ENCODE peak calls at places on chromosomes 7 and 10, in five cellular contexts. U, D, V, I and B are unnamed samples.
A peak's percentile ranks its signal among the peaks of the same experiment; 100 is the strongest.

GRCh38 chr7:121941836-121942235 is 68.9 kb downstream of the PTPRZ1 start:
- DNase-seq in U (no peak), D (no peak), V (no peak), I (no peak), B (no peak)

GRCh38 chr10:44334091-44334490 is 50.8 kb downstream of the CXCL12 start:
- DNase-seq in U (no peak), D (no peak), V (no peak), I (no peak), B (no peak)

GRCh38 chr10:102649770-102650654 is 5.7 kb downstream of the TRIM8 start:
- DNase-seq in U (no peak), D (no peak), V (no peak), I (no peak), B (no peak)

GRCh38 chr7:5296627-5297226 is 14.0 kb downstream of the SLC29A4 start:
- DNase-seq in U (no peak), D (peak; percentile 10), V (no peak), I (peak; percentile 66), B (no peak)

GRCh38 chr7:154868901-154869300 is 134.0 kb downstream of the PAXIP1 start:
- DNase-seq in U (no peak), D (no peak), V (no peak), I (no peak), B (no peak)

GRCh38 chr10:68666280-68666760 is 54.7 kb upstream of the CCAR1 start:
- DNase-seq in U (no peak), D (no peak), V (no peak), I (no peak), B (no peak)

GRCh38 chr7:87001214-87001613 is 58.2 kb downstream of the ELAPOR2 start:
- DNase-seq in U (no peak), D (no peak), V (no peak), I (no peak), B (no peak)

GRCh38 chr7:3091631-3092030 is 48.0 kb upstream of the CARD11 start:
- DNase-seq in U (no peak), D (no peak), V (no peak), I (no peak), B (no peak)

GRCh38 chr7:31874631-31875374 is 187.8 kb downstream of the PPP1R17 start:
- DNase-seq in U (no peak), D (no peak), V (no peak), I (no peak), B (no peak)

GRCh38 chr10:94412439-94412838 is 10.1 kb downstream of the TBC1D12 start:
- DNase-seq in U (no peak), D (no peak), V (no peak), I (no peak), B (no peak)

GRCh38 chr10:77532068-77532467 is 105.5 kb downstream of the KCNMA1 start:
- DNase-seq in U (no peak), D (no peak), V (no peak), I (no peak), B (no peak)

GRCh38 chr7:27723086-27723485 is 16.9 kb upstream of the TAX1BP1 start:
- DNase-seq in U (no peak), D (no peak), V (no peak), I (no peak), B (no peak)

GRCh38 chr7:66883716-66884115 is 37.3 kb upstream of the TMEM248 start:
- DNase-seq in U (peak; percentile 7), D (no peak), V (no peak), I (no peak), B (no peak)

GRCh38 chr10:62015994-62016393 is 114.5 kb downstream of the ARID5B start:
- DNase-seq in U (no peak), D (no peak), V (no peak), I (no peak), B (no peak)

GRCh38 chr10:89642193-89642592 is 2.8 kb downstream of the PANK1 start:
- DNase-seq in U (no peak), D (no peak), V (no peak), I (no peak), B (no peak)

GRCh38 chr7:40749877-40750276 is 615.1 kb downstream of the SUGCT start:
- DNase-seq in U (no peak), D (no peak), V (no peak), I (no peak), B (no peak)

GRCh38 chr10:79434816-79435215 is 10.6 kb downstream of the ZCCHC24 start:
- DNase-seq in U (no peak), D (no peak), V (no peak), I (no peak), B (no peak)

GRCh38 chr10:113094114-113094486 is 144.1 kb downstream of the TCF7L2 start:
- DNase-seq in U (no peak), D (no peak), V (no peak), I (no peak), B (no peak)

GRCh38 chr10:100624298-100624697 is 88.6 kb downstream of the HIF1AN start:
- DNase-seq in U (no peak), D (no peak), V (no peak), I (no peak), B (no peak)

GRCh38 chr10:60348982-60349381 is 40.7 kb downstream of the ANK3 start:
- DNase-seq in U (no peak), D (no peak), V (no peak), I (no peak), B (no peak)

GRCh38 chr7:84524714-84525694 is 330.4 kb upstream of the SEMA3A start:
- DNase-seq in U (no peak), D (no peak), V (no peak), I (no peak), B (no peak)

GRCh38 chr7:107680478-107680877 is 19.9 kb downstream of the SLC26A4 start:
- DNase-seq in U (no peak), D (no peak), V (no peak), I (no peak), B (no peak)

GRCh38 chr7:76315372-76315771 is 12.9 kb downstream of the HSPB1 start:
- DNase-seq in U (no peak), D (no peak), V (no peak), I (no peak), B (no peak)

GRCh38 chr7:106421181-106421762 is 136.5 kb upstream of the NAMPT start:
- DNase-seq in U (peak; percentile 86), D (peak; percentile 49), V (peak; percentile 81), I (no peak), B (no peak)